ENCODE peak calls at places on chromosomes 13 and 19, in ten cellular contexts. N is body of pancreas; O is CD4-positive, CD25-positive, alpha-beta regulatory T cell; K is breast epithelium; R is PC-3; Z is upper lobe of right lung; E is right cardiac atrium; F is H1; C is IMR-90; U is cardiac muscle cell. M is an unnamed sample. For H3K27me3 and H3K4me1, the result is how much of the 10 kb centered on the place peaks cover.

GRCh38 chr13:102800145-102801041 is 1.5 kb downstream of the BIVM start:
- DNase-seq in E (peak), O (peak), R (peak), F (peak), U (peak), C (peak), N (peak), K (peak), Z (peak), M (peak)

GRCh38 chr19:39168258-39169142 is 28.3 kb upstream of the NCCRP1 start:
- DNase-seq in O (no peak), C (no peak), Z (no peak), K (no peak), U (no peak), R (no peak), N (no peak), E (peak), F (no peak), M (no peak)

GRCh38 chr13:94057618-94058017 is 421.9 kb downstream of the DCT start:
- DNase-seq in Z (no peak), K (no peak), R (no peak), U (no peak), N (no peak), O (no peak), F (no peak), E (no peak), C (no peak), M (no peak)

GRCh38 chr13:98480915-98481510 is 95.9 kb downstream of the STK24 start:
- DNase-seq in Z (no peak), R (no peak), K (no peak), N (peak), E (peak), U (peak), O (no peak), F (no peak), C (peak), M (no peak)

GRCh38 chr19:29531458-29532025 is 5.7 kb downstream of the VSTM2B start:
- DNase-seq in F (no peak), K (no peak), R (no peak), C (no peak), O (no peak), E (no peak), U (no peak), Z (peak), N (no peak), M (no peak)

GRCh38 chr13:44305216-44305615 is 68.4 kb upstream of the SERP2 start:
- DNase-seq in E (no peak), U (no peak), F (no peak), N (no peak), C (no peak), Z (no peak), R (no peak), O (no peak), K (no peak), M (no peak)

GRCh38 chr13:99991013-99991805 is 9.6 kb downstream of the ZIC2 start:
- DNase-seq in N (no peak), F (peak), Z (no peak), E (no peak), R (no peak), C (no peak), U (no peak), K (no peak), O (no peak), M (no peak)

GRCh38 chr19:2048104-2048958 is 2.7 kb downstream of the MKNK2 start:
- DNase-seq in U (no peak), E (peak), F (no peak), R (no peak), N (no peak), O (no peak), K (no peak), Z (no peak), C (no peak), M (peak)

GRCh38 chr13:91879360-91879759 is 480.9 kb downstream of the GPC5 start:
- DNase-seq in E (no peak), N (no peak), U (no peak), F (no peak), O (no peak), R (no peak), Z (no peak), C (no peak), K (no peak), M (no peak)

GRCh38 chr19:50720181-50720920 is 749 bp upstream of the SHANK1 start:
- DNase-seq in Z (no peak), N (no peak), F (peak), K (no peak), E (no peak), O (no peak), C (no peak), U (no peak), R (no peak), M (no peak)

GRCh38 chr13:24282256-24282655 is 27.1 kb upstream of the C1QTNF9 start:
- DNase-seq in F (no peak), E (no peak), K (no peak), U (peak), C (no peak), R (no peak), O (no peak), N (no peak), Z (no peak), M (no peak)

GRCh38 chr19:49555600-49556411 is 24.6 kb downstream of the NOSIP start:
- DNase-seq in K (no peak), C (no peak), N (peak), O (peak), U (peak), F (peak), E (peak), R (peak), Z (peak), M (peak)

GRCh38 chr19:40530091-40530901 is 46.4 kb upstream of the SHKBP1 start:
- DNase-seq in E (peak), K (no peak), Z (no peak), F (peak), O (no peak), N (no peak), U (peak), C (no peak), R (no peak), M (no peak)

GRCh38 chr19:41350735-41351338 is 2.9 kb downstream of the TGFB1 start:
- DNase-seq in R (no peak), K (no peak), Z (no peak), O (no peak), E (peak), C (peak), N (no peak), F (no peak), U (no peak), M (no peak)

GRCh38 chr19:20482721-20483120 is 82.9 kb downstream of the ZNF737 start:
- DNase-seq in U (no peak), F (peak), O (no peak), Z (no peak), N (peak), E (no peak), C (no peak), R (no peak), K (no peak), M (no peak)

GRCh38 chr19:8004723-8005513 is 523 bp downstream of the ELAVL1 start:
- DNase-seq in N (no peak), F (no peak), O (peak), Z (peak), E (peak), R (peak), K (no peak), U (peak), C (peak), M (no peak)

GRCh38 chr13:20702530-20702929 is 969 bp upstream of the IL17D start:
- DNase-seq in C (peak), R (no peak), E (no peak), N (no peak), K (no peak), F (no peak), Z (no peak), O (no peak), U (no peak), M (no peak)

DNA sequence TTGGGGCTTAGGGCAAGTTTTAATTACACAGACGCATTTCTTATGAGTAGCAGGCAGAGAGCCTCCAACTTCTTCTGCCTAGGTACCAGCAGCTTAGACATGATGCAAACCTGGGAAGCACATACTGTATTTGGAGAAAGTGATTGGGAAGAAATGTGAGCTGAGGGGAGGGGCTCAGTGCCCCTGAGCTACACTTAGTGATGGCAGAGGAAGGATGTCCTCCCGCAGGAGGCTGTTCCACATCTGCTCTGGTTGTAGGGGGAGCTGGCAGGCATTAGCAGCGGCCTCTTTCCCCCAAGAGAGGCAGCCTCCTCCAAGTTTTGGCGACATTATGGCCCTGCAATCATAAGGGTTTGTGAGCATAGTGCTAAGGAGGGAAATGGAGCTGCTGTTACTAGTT is 3.2 kb downstream of the ALOX5AP start:
- DNase-seq in U (peak), F (no peak), O (no peak), R (no peak), K (no peak), E (no peak), N (no peak), C (no peak), Z (no peak), M (no peak)
- H3K4me3 ChIP-seq in U (no peak), F (no peak), O (peak), R (no peak), K (no peak), E (no peak), N (no peak), C (no peak), Z (no peak), M (no peak)

DNA sequence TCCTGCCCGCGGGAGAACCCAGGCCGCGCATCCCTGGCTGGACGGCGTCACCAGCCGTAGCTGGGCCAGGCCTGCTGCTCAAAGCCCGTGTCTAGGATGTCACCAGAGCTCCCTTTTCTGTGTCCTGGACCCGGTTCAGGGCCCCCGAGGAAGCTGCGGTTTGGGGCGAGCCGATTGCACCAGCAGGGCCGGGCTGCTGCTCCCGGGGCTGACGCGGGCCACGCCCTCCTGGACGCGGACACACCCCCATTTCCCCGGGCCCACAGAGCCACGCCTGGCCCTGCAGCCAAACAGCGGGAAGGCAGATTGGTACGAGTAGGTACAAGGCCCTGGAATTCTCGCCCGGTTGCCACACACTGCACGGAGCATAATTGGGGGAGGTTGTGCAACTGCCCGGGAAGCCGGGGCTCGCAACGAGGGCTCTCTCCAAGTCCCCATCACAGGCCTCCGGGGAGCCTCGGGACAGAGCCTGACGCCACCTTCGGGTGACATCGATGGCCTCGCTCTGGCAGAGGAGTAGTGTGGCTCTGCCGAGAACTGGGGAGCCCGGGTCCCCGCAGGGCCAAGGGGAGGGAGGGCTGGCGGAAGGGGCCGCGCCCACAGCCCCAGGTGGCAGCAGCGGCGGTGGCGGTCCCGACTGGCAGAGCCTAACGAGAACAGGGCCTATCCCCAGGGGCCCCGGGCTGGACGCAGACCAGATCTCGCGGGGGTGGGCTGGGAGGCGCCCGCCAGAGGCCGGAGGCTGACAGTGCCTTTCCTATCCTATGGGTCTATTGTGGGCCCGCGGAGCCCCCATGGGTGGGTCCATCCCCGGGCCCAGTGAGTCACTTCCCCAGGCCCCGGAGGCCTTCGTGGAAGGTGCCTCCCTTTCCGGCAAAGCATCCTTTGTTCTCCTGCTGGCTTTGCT is 23.5 kb downstream of the KCTD15 start:
- DNase-seq in O (peak), U (peak), N (peak), E (peak), K (no peak), F (peak), C (peak), Z (peak), R (peak), M (peak)
- H3K27me3 ChIP-seq in O (under half), U (under half), N (under half), E (under half), K (under half), F (under half), C (under half), Z (under half), R (under half), M (under half)

DNA sequence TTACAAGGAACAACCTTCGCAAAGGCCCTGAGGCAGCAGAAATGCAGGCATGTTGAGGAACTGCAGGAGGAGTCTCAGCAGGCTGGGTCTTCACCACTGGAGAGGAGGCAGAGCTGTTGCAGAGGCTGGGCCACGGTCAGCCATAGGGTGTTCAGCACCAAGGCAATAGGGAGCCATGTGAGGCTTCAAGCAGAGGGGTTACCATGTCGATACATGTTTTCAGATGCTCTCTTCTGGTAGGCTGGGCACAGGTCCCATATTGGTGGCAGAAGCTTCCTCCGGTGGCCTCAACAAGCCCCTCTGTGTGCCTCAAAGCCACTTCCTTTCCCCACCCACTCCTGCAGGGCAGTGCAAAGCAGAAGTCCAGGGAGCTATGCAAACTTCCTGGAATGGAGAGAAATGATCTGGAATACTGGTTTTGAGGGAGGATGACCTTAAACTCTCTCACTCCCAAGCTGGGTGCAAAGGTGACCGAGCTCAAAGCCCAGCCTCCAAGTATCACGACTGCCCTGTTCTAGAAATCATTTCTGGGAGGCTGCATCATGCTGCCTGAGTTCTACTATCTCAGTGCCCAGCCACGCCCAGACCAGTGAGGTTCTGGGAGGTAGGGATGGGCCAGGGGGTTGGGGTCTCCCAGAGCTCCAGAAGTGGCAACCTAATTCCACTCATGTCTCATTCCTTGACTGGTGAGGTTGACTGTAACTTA is at the start of gene FUT6:
- DNase-seq in E (no peak), N (no peak), O (no peak), Z (no peak), U (no peak), K (no peak), C (no peak), R (no peak), F (no peak), M (no peak)
- H3K4me1 ChIP-seq in E (under half), N (under half), O (under half), Z (under half), U (under half), K (under half), C (under half), R (under half), F (under half), M (under half)

GRCh38 chr19:3368441-3368795 is 2.0 kb downstream of the NFIC start:
- DNase-seq in K (no peak), C (no peak), E (peak), F (no peak), N (no peak), R (no peak), U (no peak), Z (no peak), O (no peak), M (no peak)

GRCh38 chr19:3370214-3370720 is 3.9 kb downstream of the NFIC start:
- DNase-seq in F (no peak), N (no peak), E (peak), C (no peak), Z (no peak), K (no peak), U (no peak), O (no peak), R (no peak), M (no peak)

GRCh38 chr19:3370728-3371591 is 4.6 kb downstream of the NFIC start:
- DNase-seq in O (no peak), R (no peak), N (no peak), F (no peak), U (no peak), E (peak), C (no peak), K (no peak), Z (no peak), M (no peak)

GRCh38 chr19:3368848-3369336 is 2.5 kb downstream of the NFIC start:
- DNase-seq in N (no peak), Z (no peak), C (peak), E (no peak), R (no peak), K (no peak), O (no peak), F (no peak), U (no peak), M (no peak)

DNA sequence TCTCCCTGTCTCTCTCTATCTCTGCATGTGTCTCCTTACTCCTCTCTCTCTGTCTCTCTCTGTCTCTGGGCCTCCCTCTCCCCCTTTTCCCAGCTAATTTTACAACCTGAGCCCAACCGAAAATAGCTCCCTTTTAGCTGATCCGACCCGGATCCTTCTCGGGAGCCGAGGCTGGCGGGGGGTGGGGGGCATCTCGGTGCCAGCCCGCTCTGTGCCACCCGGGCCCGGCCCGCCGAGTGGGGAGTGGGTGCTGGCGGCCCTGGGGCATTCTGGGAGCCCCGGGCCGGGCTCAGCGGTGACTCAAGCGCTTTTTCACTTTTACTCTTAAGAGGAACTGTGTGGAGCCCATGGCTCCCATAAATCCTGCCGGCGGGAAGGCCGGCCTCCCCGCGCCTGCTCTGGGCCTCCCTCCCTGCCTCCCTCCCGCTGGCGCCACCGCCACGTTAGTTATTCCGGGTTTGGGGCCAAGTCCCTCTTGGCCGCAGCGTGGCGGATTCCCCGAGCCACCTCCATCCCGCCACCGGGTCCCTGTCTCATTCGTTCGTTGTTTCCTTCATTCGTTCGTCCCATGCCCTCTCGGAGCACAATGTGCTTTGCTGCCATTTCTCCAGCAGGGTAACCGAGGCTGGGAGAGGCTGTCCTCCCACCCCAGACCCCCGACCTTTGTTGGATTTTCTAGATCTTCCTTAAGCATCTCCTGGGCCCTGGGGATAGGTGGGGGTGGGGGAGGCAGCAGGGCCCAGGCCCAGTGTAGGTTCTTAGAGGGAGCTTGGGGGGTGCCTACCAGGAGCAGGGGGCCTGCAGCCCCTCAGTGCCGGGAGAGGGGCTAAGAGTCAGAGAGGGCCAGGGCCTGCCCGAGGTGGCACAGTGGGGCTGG is 3.2 kb downstream of the NFIC start:
- DNase-seq in E (peak), O (no peak), Z (peak), U (no peak), K (no peak), C (peak), N (peak), R (peak), F (no peak), M (peak)
- H3K4me3 ChIP-seq in E (peak), O (no peak), Z (peak), U (peak), K (peak), C (peak), N (peak), R (peak), F (peak), M (peak)

DNA sequence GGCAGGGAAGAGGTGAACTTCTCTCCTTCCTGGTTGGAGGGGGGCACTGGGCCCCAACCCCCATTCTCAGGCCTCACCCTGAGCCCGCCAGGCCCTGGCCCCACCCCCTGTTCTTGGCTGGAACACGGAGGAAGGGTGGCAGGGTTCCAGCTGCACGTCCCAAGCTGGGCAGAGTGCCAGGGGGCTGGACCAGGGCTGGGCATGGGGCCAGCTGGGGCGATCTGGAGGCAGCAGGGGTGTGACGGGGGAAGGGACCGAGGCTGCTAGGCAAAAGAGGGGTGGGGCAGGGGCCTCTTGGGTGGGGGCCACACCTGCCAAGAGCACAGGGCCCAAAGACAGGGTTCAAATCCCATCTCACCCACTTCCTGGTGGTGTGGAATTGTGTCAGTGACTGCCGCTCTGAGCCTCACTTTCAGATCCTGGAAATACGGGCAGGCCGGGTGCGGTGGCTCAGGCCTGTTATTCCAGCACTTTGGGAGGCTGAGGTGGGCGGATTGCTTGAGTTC is 2.2 kb downstream of the HIF3A start:
- DNase-seq in Z (peak), C (peak), O (no peak), K (peak), N (peak), F (no peak), E (peak), R (peak), U (peak), M (peak)
- H3K27me3 ChIP-seq in Z (under half), C (half or more), O (under half), K (under half), N (under half), F (under half), E (under half), R (under half), U (under half), M (under half)

DNA sequence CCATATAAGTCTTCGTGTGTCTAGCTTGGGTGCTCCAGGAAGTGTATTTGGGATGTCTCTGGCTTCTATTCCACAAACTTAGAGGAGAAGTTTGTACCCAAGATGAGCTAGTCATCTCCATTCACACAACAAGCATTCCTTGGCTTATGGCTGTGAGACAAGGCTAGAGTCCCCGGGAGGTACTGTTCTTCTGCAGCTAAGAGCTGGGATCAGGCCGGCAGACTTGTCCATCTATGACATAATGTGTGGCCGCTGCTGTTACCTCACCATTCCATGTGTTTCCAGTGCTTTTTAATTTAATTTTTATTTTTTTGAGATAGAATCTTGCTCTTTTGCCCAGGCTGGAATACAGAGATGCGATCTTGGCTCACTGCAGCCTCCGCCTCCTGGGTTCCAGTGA is 20.7 kb downstream of the GATAD2A start:
- DNase-seq in O (no peak), E (no peak), N (no peak), F (no peak), C (no peak), U (no peak), K (no peak), Z (no peak), R (no peak), M (no peak)
- H3K4me1 ChIP-seq in O (half or more), E (under half), N (under half), F (under half), C (under half), U (under half), K (under half), Z (under half), R (under half), M (under half)